ENCODE peak calls at places on chromosomes 3 and 15, in ten cellular contexts. U is AG09309, M is RWPE1, X is natural killer cell, N is neural crest cell, Y is H1, O is GM12864, R is body of pancreas, A is upper lobe of left lung, C is progenitor cell of endocrine pancreas. B is an unnamed sample.

GRCh38 chr15:95281470-95281869 is 1049.0 kb upstream of the NR2F2 start:
- DNase-seq in Y (no peak), R (no peak), X (no peak), U (no peak), O (no peak), N (no peak), A (no peak), M (no peak), C (no peak), B (no peak)

GRCh38 chr3:154023148-154023547 is 98.0 kb upstream of the ARHGEF26 start:
- DNase-seq in C (no peak), Y (no peak), U (no peak), A (no peak), O (no peak), M (no peak), R (peak), X (no peak), N (no peak), B (no peak)

GRCh38 chr3:15454965-15455364 is 27.6 kb downstream of the EAF1 start:
- DNase-seq in A (no peak), O (no peak), N (no peak), U (no peak), C (no peak), M (no peak), X (no peak), Y (no peak), R (no peak), B (no peak)

GRCh38 chr3:47601310-47601709 is 22.6 kb upstream of the CSPG5 start:
- DNase-seq in M (no peak), C (no peak), A (no peak), Y (no peak), U (no peak), N (no peak), O (no peak), X (no peak), R (no peak), B (no peak)

GRCh38 chr3:126109146-126109859 is 25.4 kb upstream of the SLC41A3 start:
- DNase-seq in O (no peak), Y (peak), C (peak), R (no peak), U (no peak), N (no peak), M (no peak), X (peak), A (no peak), B (no peak)

GRCh38 chr3:131981381-131981780 is 53.4 kb downstream of the CPNE4 start:
- DNase-seq in A (no peak), Y (no peak), U (no peak), X (no peak), O (no peak), R (no peak), C (no peak), N (no peak), M (no peak), B (no peak)

GRCh38 chr3:128787256-128788253 is 61.6 kb downstream of the RAB7A start:
- DNase-seq in X (no peak), A (no peak), C (no peak), O (peak), M (peak), R (no peak), U (no peak), N (peak), Y (peak), B (no peak)

GRCh38 chr3:50226888-50227389 is 9.1 kb upstream of the GNAI2 start:
- DNase-seq in C (no peak), Y (no peak), R (no peak), X (no peak), M (no peak), A (peak), U (no peak), N (no peak), O (no peak), B (no peak)

GRCh38 chr3:138944136-138944658 is 2.7 kb downstream of the FOXL2 start:
- DNase-seq in A (no peak), U (no peak), M (no peak), X (no peak), N (no peak), R (no peak), C (no peak), O (no peak), Y (peak), B (no peak)

GRCh38 chr3:108862865-108863798 is 40.5 kb downstream of the TRAT1 start:
- DNase-seq in R (no peak), U (peak), Y (no peak), O (no peak), M (peak), C (no peak), X (no peak), N (no peak), A (no peak), B (no peak)

GRCh38 chr3:42117175-42118008 is 26.2 kb downstream of the TRAK1 start:
- DNase-seq in Y (peak), U (no peak), C (no peak), A (peak), O (no peak), X (no peak), N (no peak), R (peak), M (no peak), B (peak)

GRCh38 chr15:25620466-25620865 is 181.6 kb upstream of the UBE3A start:
- DNase-seq in Y (no peak), A (no peak), N (no peak), C (no peak), O (no peak), R (no peak), X (no peak), M (no peak), U (no peak), B (no peak)

GRCh38 chr3:146968204-146968651 is 363.1 kb upstream of the PLSCR5 start:
- DNase-seq in A (no peak), M (peak), Y (no peak), U (peak), O (no peak), N (no peak), R (no peak), X (no peak), C (no peak), B (no peak)

GRCh38 chr3:13353936-13354542 is 66.1 kb downstream of the NUP210 start:
- DNase-seq in U (no peak), R (no peak), A (no peak), X (no peak), O (no peak), M (no peak), Y (no peak), C (no peak), N (no peak), B (no peak)

DNA sequence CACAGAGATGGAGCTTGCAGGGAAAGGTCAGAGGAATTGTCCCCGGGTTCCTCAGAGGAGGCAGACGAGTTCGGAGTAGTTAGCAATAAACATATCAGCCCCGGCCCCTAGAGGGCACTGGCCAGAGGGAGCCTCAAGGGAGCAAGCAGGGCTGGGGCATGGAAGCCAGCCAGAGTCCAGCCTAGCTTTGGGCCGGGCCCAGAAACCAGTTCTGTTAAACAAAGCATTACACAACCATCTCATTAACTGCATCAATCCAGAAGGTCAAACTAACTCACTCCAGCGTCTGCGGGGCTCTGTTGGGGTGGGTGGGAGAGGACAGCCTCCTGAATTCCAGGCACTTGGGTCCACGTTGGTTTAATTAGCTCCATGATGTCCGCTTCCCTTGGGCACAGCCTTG is 41.0 kb upstream of the IREB2 start:
- DNase-seq in X (no peak), C (no peak), O (no peak), N (no peak), M (no peak), A (peak), R (peak), U (no peak), Y (peak), B (no peak)
- TF ChIP-seq CTCF in X (no peak), C (peak), O (peak), N (no peak), M (no peak), A (peak), R (peak), U (peak), Y (peak), B (no peak)

DNA sequence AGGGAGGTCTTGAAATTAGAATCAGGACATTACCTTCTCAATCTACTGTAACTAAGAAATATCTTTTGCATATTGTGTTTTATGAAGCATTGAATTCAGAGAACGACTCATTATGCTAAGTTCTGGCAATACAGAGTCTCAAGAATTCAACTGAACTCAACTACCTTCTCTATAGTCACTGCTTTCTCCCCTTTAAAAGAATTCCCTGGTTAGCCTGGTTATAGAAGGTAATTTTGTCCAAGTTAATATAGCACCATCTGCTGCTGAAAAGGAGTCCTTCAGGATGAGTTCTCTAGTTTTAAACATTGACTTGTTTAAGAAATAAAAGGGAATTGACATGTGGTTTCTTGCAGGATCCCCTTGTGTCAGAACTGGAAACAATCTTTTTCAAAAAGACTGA is 60.2 kb downstream of the IL16 start:
- DNase-seq in A (no peak), M (peak), C (no peak), X (no peak), N (no peak), R (no peak), O (no peak), U (peak), Y (no peak), B (no peak)
- TF ChIP-seq CTCF in A (peak), M (peak), C (peak), X (no peak), N (peak), R (peak), O (no peak), U (peak), Y (peak), B (no peak)

GRCh38 chr15:98787190-98787589 is 138.9 kb downstream of the IGF1R start:
- DNase-seq in M (no peak), A (no peak), N (no peak), C (no peak), Y (no peak), O (no peak), R (no peak), U (no peak), X (no peak), B (no peak)
- TF ChIP-seq CTCF in M (no peak), A (no peak), N (no peak), C (no peak), Y (no peak), O (no peak), R (no peak), U (no peak), X (no peak), B (no peak)

GRCh38 chr3:142904639-142905441 is 16.0 kb upstream of the PCOLCE2 start:
- DNase-seq in X (no peak), N (no peak), O (peak), Y (peak), M (peak), A (peak), U (no peak), C (no peak), R (no peak), B (no peak)
- TF ChIP-seq CTCF in X (no peak), N (no peak), O (peak), Y (peak), M (no peak), A (peak), U (peak), C (no peak), R (no peak), B (no peak)

GRCh38 chr3:157132936-157133335 is 27.0 kb downstream of the CCNL1 start:
- DNase-seq in U (no peak), O (no peak), C (no peak), N (no peak), X (no peak), R (no peak), A (no peak), Y (no peak), M (no peak), B (no peak)

GRCh38 chr3:157134620-157135191 is 25.2 kb downstream of the CCNL1 start:
- DNase-seq in Y (no peak), O (peak), R (peak), X (no peak), C (no peak), U (no peak), N (no peak), M (no peak), A (no peak), B (no peak)

GRCh38 chr3:157136647-157137387 is 23.1 kb downstream of the CCNL1 start:
- DNase-seq in C (no peak), Y (no peak), N (no peak), O (no peak), M (no peak), X (no peak), A (peak), U (no peak), R (peak), B (no peak)

GRCh38 chr3:157133434-157134320 is 26.3 kb downstream of the CCNL1 start:
- DNase-seq in A (no peak), Y (no peak), M (no peak), U (no peak), R (no peak), C (no peak), N (no peak), O (no peak), X (no peak), B (no peak)

DNA sequence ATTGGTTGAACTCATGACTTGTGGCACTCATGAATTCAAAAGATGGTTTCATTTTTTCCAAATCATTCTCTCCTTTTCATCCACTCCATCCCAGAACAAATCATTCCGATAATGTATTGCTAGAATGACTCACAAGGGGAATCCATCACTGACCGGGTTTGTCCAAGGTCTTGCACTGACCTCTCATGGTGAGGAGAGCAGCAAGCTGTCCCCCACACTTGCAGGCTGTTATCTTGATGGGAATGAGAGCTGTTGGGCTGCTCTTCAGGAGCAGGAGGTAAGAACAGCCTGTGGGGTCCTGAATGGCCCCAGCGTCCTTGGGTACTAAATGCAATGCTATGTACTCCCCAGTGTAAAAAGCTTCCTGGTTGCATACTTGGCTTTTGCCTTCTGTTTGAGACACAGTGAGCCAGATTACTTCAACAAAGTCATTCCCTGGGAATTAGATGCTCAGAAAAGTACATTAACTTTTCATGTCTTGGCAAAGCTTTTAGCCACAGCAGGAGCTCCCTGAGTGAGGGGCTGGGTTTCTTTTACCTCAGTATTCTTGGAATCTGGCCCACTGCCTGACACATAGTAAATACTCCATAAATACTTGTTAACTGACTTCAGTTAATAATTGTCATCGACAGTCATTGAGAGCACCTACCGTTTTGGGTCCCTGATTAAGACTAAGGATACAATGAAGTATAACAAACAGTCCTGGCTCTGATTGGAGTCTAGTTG is 24.1 kb downstream of the CCNL1 start:
- DNase-seq in Y (no peak), U (no peak), M (no peak), C (no peak), A (no peak), O (no peak), X (no peak), N (no peak), R (peak), B (no peak)
- TF ChIP-seq CTCF in Y (no peak), U (peak), M (no peak), C (no peak), A (no peak), O (peak), X (no peak), N (no peak), R (peak), B (no peak)

GRCh38 chr15:22887157-22887951 is 48.9 kb downstream of the NIPA2 start:
- DNase-seq in U (peak), N (no peak), C (no peak), R (no peak), O (no peak), M (peak), Y (no peak), A (no peak), X (no peak), B (peak)

GRCh38 chr15:22881739-22882440 is 43.4 kb downstream of the NIPA2 start:
- DNase-seq in O (no peak), A (no peak), M (no peak), X (no peak), C (no peak), N (no peak), Y (no peak), R (no peak), U (no peak), B (no peak)

GRCh38 chr15:22885105-22885504 is 46.6 kb downstream of the NIPA2 start:
- DNase-seq in X (no peak), N (no peak), M (no peak), Y (no peak), U (no peak), R (no peak), C (no peak), A (no peak), O (no peak), B (no peak)

GRCh38 chr15:22883196-22883595 is 44.7 kb downstream of the NIPA2 start:
- DNase-seq in X (no peak), M (no peak), N (no peak), U (no peak), C (no peak), A (no peak), Y (no peak), O (no peak), R (no peak), B (no peak)

DNA sequence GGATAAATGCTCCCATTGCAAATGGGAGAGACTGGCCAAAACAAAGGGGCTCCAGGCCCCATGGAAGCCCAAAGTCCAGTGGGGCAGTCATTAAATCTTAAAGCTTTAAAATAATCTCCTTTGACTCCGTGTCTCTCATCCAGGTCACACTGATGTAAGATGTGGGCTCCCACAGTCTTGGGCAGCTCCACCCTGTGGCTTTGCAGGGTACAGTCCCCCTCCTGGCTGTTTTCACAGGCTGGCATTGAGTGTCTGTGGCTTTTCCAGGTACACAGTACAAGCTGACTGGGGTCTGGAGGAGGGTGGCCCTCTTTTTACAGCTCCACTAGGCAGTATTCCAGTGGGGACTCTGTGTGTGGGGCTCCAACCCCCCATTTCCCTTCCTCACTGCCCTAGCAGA is 45.9 kb downstream of the NIPA2 start:
- DNase-seq in O (no peak), Y (no peak), C (no peak), N (no peak), R (no peak), M (no peak), X (no peak), A (no peak), U (no peak), B (no peak)
- TF ChIP-seq CTCF in O (peak), Y (peak), C (peak), N (peak), R (no peak), M (no peak), X (no peak), A (no peak), U (no peak), B (no peak)

GRCh38 chr15:88028024-88028423 is 228.5 kb downstream of the NTRK3 start:
- DNase-seq in R (no peak), A (no peak), M (no peak), O (no peak), C (no peak), N (no peak), Y (peak), U (no peak), X (no peak), B (no peak)
- TF ChIP-seq CTCF in R (no peak), A (no peak), M (no peak), O (no peak), C (no peak), N (no peak), Y (peak), U (no peak), X (no peak), B (no peak)

DNA sequence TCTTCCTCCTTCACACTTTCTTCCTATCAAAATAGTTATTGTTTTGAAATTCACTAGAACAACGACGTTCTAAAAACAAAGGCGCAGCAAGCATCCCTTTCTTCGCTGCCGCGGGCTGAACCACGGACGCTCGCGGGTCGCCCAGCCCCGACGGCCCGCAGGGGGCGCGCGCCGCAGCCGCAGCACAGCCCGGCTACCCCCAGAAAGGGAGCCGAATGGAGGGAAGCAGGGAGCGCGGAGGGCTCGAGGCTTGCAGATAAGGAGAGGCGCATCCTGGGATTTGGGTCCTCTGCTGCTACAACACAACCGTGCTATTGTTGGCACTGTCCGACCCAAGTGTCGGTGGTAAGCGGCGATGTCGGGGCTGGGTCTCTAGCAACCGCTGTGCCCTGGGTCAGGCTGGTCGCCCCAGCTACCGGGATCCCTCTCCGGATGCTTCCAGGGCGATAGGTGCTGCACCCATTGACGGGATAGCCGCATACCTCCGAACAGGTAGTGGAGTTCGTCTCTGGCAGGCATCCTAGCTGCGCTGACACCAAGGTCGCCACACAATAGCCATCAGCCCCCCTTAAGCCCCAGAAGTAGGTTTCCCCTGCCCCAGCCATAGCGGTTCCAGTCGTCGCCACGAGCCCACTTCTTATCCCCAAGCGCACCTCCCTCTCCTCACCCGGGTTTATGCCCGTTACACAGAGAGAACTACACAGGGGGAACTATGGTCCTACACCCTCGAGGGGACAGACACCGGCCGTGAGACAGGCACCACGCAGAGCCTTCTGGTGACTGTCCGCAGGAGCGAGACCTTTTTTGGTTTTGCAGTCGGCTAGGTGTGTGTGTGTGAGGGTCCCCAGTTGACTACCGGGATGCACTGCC is 6.0 kb downstream of the ONECUT1 start:
- DNase-seq in U (no peak), N (peak), C (no peak), M (peak), O (no peak), Y (peak), X (no peak), A (no peak), R (peak), B (peak)
- TF ChIP-seq CTCF in U (no peak), N (peak), C (peak), M (peak), O (peak), Y (peak), X (peak), A (no peak), R (peak), B (peak)

GRCh38 chr3:36408146-36408545 is 27.8 kb downstream of the STAC start:
- DNase-seq in C (no peak), N (no peak), R (no peak), M (no peak), Y (no peak), A (no peak), O (no peak), U (no peak), X (no peak), B (no peak)
- TF ChIP-seq CTCF in C (peak), N (peak), R (no peak), M (no peak), Y (peak), A (peak), O (no peak), U (peak), X (no peak), B (no peak)